ENCODE peak calls at places on chromosomes 12 and 14, in nine cellular contexts. One of them, this sample, is unnamed.

GRCh38 chr12:100253437-100253836 is 13.4 kb downstream of the DEPDC4 start:
- DNase-seq in HEK293T: no peak
- DNase-seq in HFFc6: no peak
- DNase-seq in T-helper 1 cell: no peak
- DNase-seq in myocyte: no peak
- DNase-seq in HT1080: no peak
- DNase-seq in anterior cingulate cortex: no peak
- DNase-seq in breast epithelium: no peak
- DNase-seq in HuH-7: no peak
- DNase-seq in this sample: no peak

GRCh38 chr12:12349711-12350665 is at the start of gene MANSC1:
- DNase-seq in myocyte: peak; percentile 13
- DNase-seq in anterior cingulate cortex: peak; percentile 50
- DNase-seq in HT1080: no peak
- DNase-seq in HuH-7: peak; percentile 69
- DNase-seq in breast epithelium: peak; percentile 67
- DNase-seq in HEK293T: peak; percentile 61
- DNase-seq in HFFc6: no peak
- DNase-seq in T-helper 1 cell: peak; percentile 33
- DNase-seq in this sample: peak; percentile 47

GRCh38 chr14:95523818-95524448 is 7.5 kb upstream of the SYNE3 start:
- DNase-seq in anterior cingulate cortex: no peak
- DNase-seq in breast epithelium: no peak
- DNase-seq in myocyte: no peak
- DNase-seq in HT1080: no peak
- DNase-seq in HuH-7: no peak
- DNase-seq in HEK293T: no peak
- DNase-seq in T-helper 1 cell: no peak
- DNase-seq in HFFc6: peak; percentile 79
- DNase-seq in this sample: no peak

GRCh38 chr12:1913377-1914115 is 4.9 kb downstream of the CACNA2D4 start:
- DNase-seq in breast epithelium: peak; percentile 37
- DNase-seq in HuH-7: peak; percentile 5
- DNase-seq in HEK293T: peak; percentile 4
- DNase-seq in T-helper 1 cell: no peak
- DNase-seq in HT1080: no peak
- DNase-seq in HFFc6: no peak
- DNase-seq in anterior cingulate cortex: no peak
- DNase-seq in myocyte: no peak
- DNase-seq in this sample: no peak

GRCh38 chr12:131035268-131035681 is 81.6 kb downstream of the ADGRD1 start:
- DNase-seq in HFFc6: no peak
- DNase-seq in myocyte: no peak
- DNase-seq in T-helper 1 cell: no peak
- DNase-seq in HT1080: no peak
- DNase-seq in anterior cingulate cortex: no peak
- DNase-seq in HEK293T: no peak
- DNase-seq in HuH-7: no peak
- DNase-seq in breast epithelium: no peak
- DNase-seq in this sample: no peak

GRCh38 chr14:99635116-99635515 is 9.8 kb upstream of the HHIPL1 start:
- DNase-seq in HFFc6: no peak
- DNase-seq in HuH-7: no peak
- DNase-seq in anterior cingulate cortex: no peak
- DNase-seq in HEK293T: no peak
- DNase-seq in myocyte: no peak
- DNase-seq in breast epithelium: no peak
- DNase-seq in T-helper 1 cell: no peak
- DNase-seq in HT1080: no peak
- DNase-seq in this sample: no peak

GRCh38 chr12:110600254-110600653 is 13.7 kb upstream of the TCTN1 start:
- DNase-seq in breast epithelium: no peak
- DNase-seq in myocyte: peak; percentile 56
- DNase-seq in HuH-7: no peak
- DNase-seq in HT1080: peak; percentile 45
- DNase-seq in T-helper 1 cell: no peak
- DNase-seq in HFFc6: peak; percentile 61
- DNase-seq in anterior cingulate cortex: no peak
- DNase-seq in HEK293T: no peak
- DNase-seq in this sample: no peak

GRCh38 chr12:132175496-132176357 is 31.5 kb downstream of the NOC4L start:
- DNase-seq in T-helper 1 cell: no peak
- DNase-seq in HFFc6: no peak
- DNase-seq in HT1080: no peak
- DNase-seq in breast epithelium: no peak
- DNase-seq in myocyte: no peak
- DNase-seq in anterior cingulate cortex: no peak
- DNase-seq in HEK293T: no peak
- DNase-seq in HuH-7: no peak
- DNase-seq in this sample: no peak

GRCh38 chr12:30694971-30695326 is 720 bp downstream of the IPO8 start:
- DNase-seq in HT1080: peak; percentile 41
- DNase-seq in HFFc6: peak; percentile 35
- DNase-seq in T-helper 1 cell: no peak
- DNase-seq in HEK293T: peak; percentile 45
- DNase-seq in breast epithelium: peak; percentile 55
- DNase-seq in myocyte: peak; percentile 57
- DNase-seq in anterior cingulate cortex: no peak
- DNase-seq in HuH-7: peak; percentile 56
- DNase-seq in this sample: no peak

GRCh38 chr14:51780741-51781140 is 79.7 kb upstream of the GNG2 start:
- DNase-seq in breast epithelium: no peak
- DNase-seq in HuH-7: no peak
- DNase-seq in anterior cingulate cortex: no peak
- DNase-seq in HEK293T: no peak
- DNase-seq in myocyte: peak; percentile 49
- DNase-seq in HFFc6: peak; percentile 34
- DNase-seq in T-helper 1 cell: no peak
- DNase-seq in HT1080: no peak
- DNase-seq in this sample: no peak

GRCh38 chr14:22225526-22226133 is 363.4 kb downstream of the DAD1 start:
- DNase-seq in breast epithelium: no peak
- DNase-seq in HuH-7: no peak
- DNase-seq in myocyte: no peak
- DNase-seq in HFFc6: peak; percentile 35
- DNase-seq in HT1080: no peak
- DNase-seq in anterior cingulate cortex: no peak
- DNase-seq in T-helper 1 cell: no peak
- DNase-seq in HEK293T: no peak
- DNase-seq in this sample: no peak

GRCh38 chr14:22781606-22782000 is 15.1 kb downstream of the OXA1L start:
- DNase-seq in myocyte: peak; percentile 80
- DNase-seq in HuH-7: no peak
- DNase-seq in HEK293T: no peak
- DNase-seq in breast epithelium: no peak
- DNase-seq in anterior cingulate cortex: no peak
- DNase-seq in T-helper 1 cell: no peak
- DNase-seq in HFFc6: peak; percentile 59
- DNase-seq in HT1080: peak; percentile 69
- DNase-seq in this sample: no peak

GRCh38 chr12:68131867-68132414 is 27.6 kb downstream of the IFNG start:
- DNase-seq in HFFc6: no peak
- DNase-seq in HuH-7: no peak
- DNase-seq in breast epithelium: no peak
- DNase-seq in anterior cingulate cortex: no peak
- DNase-seq in HT1080: no peak
- DNase-seq in HEK293T: no peak
- DNase-seq in T-helper 1 cell: no peak
- DNase-seq in myocyte: no peak
- DNase-seq in this sample: no peak

GRCh38 chr12:108629156-108629555 is 4.5 kb downstream of the SELPLG start:
- DNase-seq in T-helper 1 cell: no peak
- DNase-seq in HT1080: no peak
- DNase-seq in anterior cingulate cortex: no peak
- DNase-seq in HEK293T: no peak
- DNase-seq in HFFc6: no peak
- DNase-seq in HuH-7: no peak
- DNase-seq in breast epithelium: no peak
- DNase-seq in myocyte: no peak
- DNase-seq in this sample: no peak

GRCh38 chr14:52879958-52880357 is 70.9 kb downstream of the FERMT2 start:
- DNase-seq in anterior cingulate cortex: no peak
- DNase-seq in breast epithelium: no peak
- DNase-seq in T-helper 1 cell: no peak
- DNase-seq in HEK293T: no peak
- DNase-seq in HuH-7: no peak
- DNase-seq in myocyte: peak; percentile 54
- DNase-seq in HT1080: peak; percentile 48
- DNase-seq in HFFc6: no peak
- DNase-seq in this sample: no peak

GRCh38 chr12:49808686-49809368 is 19.4 kb downstream of the NCKAP5L start:
- DNase-seq in T-helper 1 cell: no peak
- DNase-seq in HEK293T: no peak
- DNase-seq in HT1080: no peak
- DNase-seq in breast epithelium: peak; percentile 49
- DNase-seq in myocyte: peak; percentile 84
- DNase-seq in HuH-7: no peak
- DNase-seq in HFFc6: no peak
- DNase-seq in anterior cingulate cortex: peak; percentile 44
- DNase-seq in this sample: no peak

GRCh38 chr12:90999518-90999917 is 5.3 kb downstream of the EPYC start:
- DNase-seq in breast epithelium: no peak
- DNase-seq in HEK293T: no peak
- DNase-seq in HFFc6: no peak
- DNase-seq in HuH-7: no peak
- DNase-seq in T-helper 1 cell: no peak
- DNase-seq in myocyte: no peak
- DNase-seq in HT1080: no peak
- DNase-seq in anterior cingulate cortex: no peak
- DNase-seq in this sample: no peak

GRCh38 chr14:89013098-89013504 is 188.7 kb downstream of the TTC8 start:
- DNase-seq in anterior cingulate cortex: no peak
- DNase-seq in T-helper 1 cell: no peak
- DNase-seq in breast epithelium: no peak
- DNase-seq in HEK293T: peak; percentile 56
- DNase-seq in HuH-7: peak; percentile 80
- DNase-seq in HT1080: peak; percentile 89
- DNase-seq in myocyte: no peak
- DNase-seq in HFFc6: peak; percentile 23
- DNase-seq in this sample: no peak

GRCh38 chr12:34163443-34163842 is 141.1 kb downstream of the ALG10 start:
- DNase-seq in T-helper 1 cell: no peak
- DNase-seq in breast epithelium: peak; percentile 69
- DNase-seq in HuH-7: no peak
- DNase-seq in myocyte: no peak
- DNase-seq in anterior cingulate cortex: no peak
- DNase-seq in HFFc6: no peak
- DNase-seq in HEK293T: no peak
- DNase-seq in HT1080: no peak
- DNase-seq in this sample: no peak

GRCh38 chr14:85416771-85417170 is 113.2 kb upstream of the FLRT2 start:
- DNase-seq in HuH-7: no peak
- DNase-seq in T-helper 1 cell: no peak
- DNase-seq in HT1080: peak; percentile 88
- DNase-seq in breast epithelium: no peak
- DNase-seq in HFFc6: peak; percentile 72
- DNase-seq in myocyte: peak; percentile 81
- DNase-seq in HEK293T: no peak
- DNase-seq in anterior cingulate cortex: no peak
- DNase-seq in this sample: no peak